ENCODE peak calls at places on chromosomes 12 and 14, in six cellular contexts. W is GM12891, R is K562, H is GM12878, S is H1, M is HepG2. Q is an unnamed sample.

GRCh38 chr14:23030936-23031335 is 3.8 kb downstream of the PSMB5 start:
- DNase-seq in S (no peak), W (no peak), R (no peak), H (no peak), M (no peak), Q (no peak)

GRCh38 chr12:77630341-77630740 is 200.4 kb upstream of the NAV3 start:
- DNase-seq in H (no peak), W (no peak), R (no peak), S (no peak), M (no peak), Q (no peak)

GRCh38 chr14:34081126-34081575 is 130.3 kb upstream of the EGLN3 start:
- DNase-seq in W (no peak), M (no peak), R (no peak), S (no peak), H (no peak), Q (no peak)

GRCh38 chr12:45727994-45728624 is 1.4 kb upstream of the ARID2 start:
- DNase-seq in M (no peak), H (no peak), S (no peak), R (no peak), W (no peak), Q (no peak)

GRCh38 chr12:6647083-6647604 is at the start of gene ACRBP:
- DNase-seq in S (no peak), M (no peak), H (no peak), R (no peak), W (no peak), Q (peak; percentile 74)

GRCh38 chr14:96091941-96092411 is 52.8 kb downstream of the C14orf132 start:
- DNase-seq in W (no peak), H (no peak), S (no peak), R (no peak), M (no peak), Q (no peak)

GRCh38 chr12:132214161-132214476 is 69.9 kb downstream of the NOC4L start:
- DNase-seq in S (no peak), H (no peak), W (no peak), R (no peak), M (no peak), Q (no peak)

GRCh38 chr12:57154804-57155434 is 7.5 kb upstream of the LRP1-AS start:
- DNase-seq in M (peak; percentile 67), R (no peak), H (no peak), S (no peak), W (no peak), Q (no peak)

GRCh38 chr12:27493260-27493935 is 30.6 kb upstream of the PPFIBP1 start:
- DNase-seq in R (no peak), W (no peak), M (no peak), H (no peak), S (no peak), Q (no peak)

GRCh38 chr12:24561882-24562760 is 386.8 kb downstream of the BCAT1 start:
- DNase-seq in R (no peak), H (no peak), M (no peak), S (no peak), W (peak; percentile 24), Q (peak; percentile 26)

GRCh38 chr12:85814116-85814515 is 22.1 kb downstream of the RASSF9 start:
- DNase-seq in S (no peak), R (no peak), W (no peak), H (no peak), M (no peak), Q (no peak)

GRCh38 chr12:123954647-123955350 is 17.8 kb downstream of the CCDC92 start:
- DNase-seq in M (no peak), R (no peak), S (no peak), H (no peak), W (no peak), Q (no peak)

GRCh38 chr12:110282343-110282860 is 1.4 kb downstream of the ATP2A2 start:
- DNase-seq in R (no peak), W (no peak), H (no peak), S (no peak), M (no peak), Q (no peak)

GRCh38 chr12:106091421-106091820 is 47.3 kb downstream of the NUAK1 start:
- DNase-seq in R (no peak), H (no peak), S (no peak), W (no peak), M (no peak), Q (no peak)

GRCh38 chr14:20557212-20557542 is 3.7 kb downstream of the RNASE9 start:
- DNase-seq in S (no peak), M (no peak), W (no peak), R (no peak), H (no peak), Q (no peak)

GRCh38 chr14:43786066-43786762 is 720.9 kb downstream of the FSCB start:
- DNase-seq in M (no peak), H (no peak), S (no peak), R (no peak), W (no peak), Q (no peak)

GRCh38 chr12:107668743-107669142 is 16.9 kb upstream of the PWP1 start:
- DNase-seq in W (no peak), H (no peak), M (no peak), R (no peak), S (no peak), Q (no peak)

GRCh38 chr12:124774462-124775167 is 89.0 kb downstream of the SCARB1 start:
- DNase-seq in W (peak; percentile 53), S (no peak), H (peak; percentile 100), R (no peak), M (no peak), Q (peak; percentile 55)

GRCh38 chr14:92922155-92922735 is 705 bp upstream of the CHGA start:
- DNase-seq in H (no peak), R (no peak), W (no peak), M (no peak), S (no peak), Q (no peak)

GRCh38 chr12:6551496-6552139 is 4.2 kb downstream of the IFFO1 start:
- DNase-seq in H (no peak), M (no peak), W (no peak), S (no peak), R (no peak), Q (no peak)

GRCh38 chr14:60648934-60649814 is at the start of gene SIX1:
- DNase-seq in S (no peak), H (no peak), M (peak; percentile 77), R (peak; percentile 75), W (peak; percentile 68), Q (no peak)

GRCh38 chr12:9049520-9050133 is 60.3 kb downstream of the KLRG1 start:
- DNase-seq in H (no peak), R (peak; percentile 22), W (no peak), S (no peak), M (peak; percentile 46), Q (no peak)

GRCh38 chr12:101050631-101051030 is 159.4 kb downstream of the SLC5A8 start:
- DNase-seq in H (no peak), W (no peak), M (no peak), S (no peak), R (no peak), Q (no peak)

GRCh38 chr12:23813206-23813605 is 136.3 kb downstream of the SOX5 start:
- DNase-seq in M (no peak), H (no peak), S (no peak), W (no peak), R (peak; percentile 7), Q (no peak)

GRCh38 chr12:125355614-125356013 is 290.4 kb downstream of the AACS start:
- DNase-seq in W (no peak), S (no peak), R (no peak), M (no peak), H (no peak), Q (no peak)

GRCh38 chr12:81224626-81225025 is 146.7 kb downstream of the ACSS3 start:
- DNase-seq in S (no peak), R (no peak), M (no peak), W (no peak), H (no peak), Q (no peak)

DNA sequence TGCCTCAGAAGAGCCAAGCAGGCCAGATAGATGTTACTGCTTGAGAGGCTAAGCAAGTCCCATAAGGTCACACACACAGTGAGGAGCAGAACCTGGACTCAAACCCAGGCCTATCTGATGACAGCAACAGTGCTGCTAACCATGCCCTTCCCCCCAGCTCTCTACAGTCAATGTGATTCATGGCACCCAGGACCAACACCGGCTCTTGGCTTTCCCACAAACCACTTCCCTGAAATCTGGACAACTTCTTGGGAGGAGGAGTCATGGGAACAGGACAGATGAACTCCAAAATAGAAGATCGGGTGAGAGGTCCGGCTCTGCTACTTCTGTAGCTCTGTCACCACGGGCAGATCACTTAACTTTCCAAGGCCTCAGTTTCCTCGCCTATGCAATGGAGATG is 716 bp upstream of the PTGDR start:
- DNase-seq in M (no peak), R (no peak), H (no peak), S (no peak), W (no peak), Q (no peak)
- TF ChIP-seq TAF1 in M (no peak), R (no peak), H (no peak), S (no peak), W (no peak), Q (no peak)

GRCh38 chr14:103894723-103895059 is 33.6 kb upstream of the TDRD9 start:
- DNase-seq in W (no peak), H (no peak), M (no peak), R (no peak), S (no peak), Q (no peak)
- TF ChIP-seq TAF1 in W (no peak), H (no peak), M (no peak), R (no peak), S (no peak), Q (no peak)

GRCh38 chr12:49635036-49635435 is 11.7 kb downstream of the PRPF40B start:
- DNase-seq in R (no peak), H (no peak), M (no peak), W (no peak), S (no peak), Q (no peak)

GRCh38 chr12:49637401-49637800 is 14.0 kb downstream of the PRPF40B start:
- DNase-seq in H (no peak), R (no peak), M (no peak), S (no peak), W (no peak), Q (no peak)

GRCh38 chr12:49636979-49637378 is 13.6 kb downstream of the PRPF40B start:
- DNase-seq in W (peak; percentile 80), H (no peak), M (peak; percentile 58), S (no peak), R (peak; percentile 71), Q (peak; percentile 69)

GRCh38 chr12:49635656-49636055 is 12.3 kb downstream of the PRPF40B start:
- DNase-seq in S (no peak), H (no peak), M (no peak), R (no peak), W (no peak), Q (no peak)

GRCh38 chr12:49636574-49636973 is 13.2 kb downstream of the PRPF40B start:
- DNase-seq in R (no peak), M (no peak), S (no peak), W (no peak), H (no peak), Q (no peak)
- TF ChIP-seq TAF1 in R (no peak), M (no peak), S (no peak), W (no peak), H (no peak), Q (no peak)

DNA sequence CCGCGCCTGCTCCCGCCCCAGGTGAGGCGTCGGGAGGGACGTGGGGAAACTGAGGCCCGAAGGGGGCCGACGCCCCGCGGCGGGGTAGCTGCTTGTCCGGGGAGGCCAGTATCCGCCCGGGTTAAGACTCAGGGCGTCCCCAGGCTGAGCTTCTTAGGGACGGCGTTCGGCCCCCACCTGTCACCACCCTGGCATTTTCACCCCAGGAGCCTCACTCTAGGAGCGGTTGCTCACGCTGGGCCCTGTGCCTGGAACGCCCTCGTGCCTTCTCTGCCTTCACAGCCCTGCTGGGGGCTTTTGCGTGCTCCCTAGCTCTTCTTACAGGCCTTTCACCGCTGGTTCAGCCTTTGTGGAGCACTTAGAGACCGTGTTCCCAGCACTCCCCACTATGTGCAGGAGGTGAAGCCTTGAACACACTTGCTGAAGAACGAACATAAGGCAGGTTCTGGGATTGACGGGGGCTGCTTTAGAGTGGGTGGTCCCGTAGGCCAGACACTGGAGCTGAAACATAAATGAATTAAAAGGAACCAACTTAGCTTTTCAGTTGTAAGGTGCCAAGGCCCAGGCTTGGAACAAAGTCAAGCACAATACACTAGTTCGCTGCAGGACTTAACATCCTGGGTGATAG is 601 bp downstream of the ZNF839 start:
- DNase-seq in H (no peak), W (no peak), S (no peak), M (no peak), R (peak; percentile 63), Q (peak; percentile 48)
- TF ChIP-seq TAF1 in H (no peak), W (no peak), S (no peak), M (no peak), R (no peak), Q (peak; percentile 37)